ENCODE peak calls at places on chromosomes 4 and X, in four cellular contexts. F is ascending aorta, N is brain microvascular endothelial cell, Z is astrocyte of the spinal cord. M is an unnamed sample.
A peak's percentile ranks its signal among the peaks of the same experiment; 100 is the strongest.

GRCh38 chrX:74579597-74580209 is 34.7 kb downstream of the RLIM start:
- DNase-seq in F (no peak), N (no peak), Z (peak; percentile 49), M (peak; percentile 52)

GRCh38 chr4:185016101-185016940 is 2.0 kb upstream of the HELT start:
- DNase-seq in F (no peak), N (no peak), Z (no peak), M (no peak)

GRCh38 chrX:123203772-123204171 is 19.7 kb downstream of the GRIA3 start:
- DNase-seq in F (no peak), N (no peak), Z (no peak), M (no peak)

GRCh38 chr4:26191353-26191752 is 129.5 kb upstream of the RBPJ start:
- DNase-seq in F (no peak), N (no peak), Z (peak; percentile 45), M (no peak)

GRCh38 chr4:168621806-168622589 is 125.1 kb downstream of the PALLD start:
- DNase-seq in F (no peak), N (peak; percentile 81), Z (peak; percentile 94), M (peak; percentile 63)

GRCh38 chr4:167475951-167476350 is 241.7 kb upstream of the SPOCK3 start:
- DNase-seq in F (no peak), N (no peak), Z (no peak), M (no peak)

GRCh38 chrX:9135901-9136510 is 102.1 kb upstream of the FAM9B start:
- DNase-seq in F (no peak), N (no peak), Z (peak; percentile 18), M (peak; percentile 64)

GRCh38 chrX:40552768-40553167 is 28.0 kb upstream of the ATP6AP2 start:
- DNase-seq in F (no peak), N (no peak), Z (peak; percentile 27), M (no peak)

GRCh38 chr4:53755656-53756055 is 164.4 kb upstream of the LNX1 start:
- DNase-seq in F (no peak), N (no peak), Z (no peak), M (no peak)

GRCh38 chrX:39676434-39676833 is 421.3 kb downstream of the BCOR start:
- DNase-seq in F (no peak), N (no peak), Z (no peak), M (no peak)

GRCh38 chr4:83603130-83603529 is 67.2 kb downstream of the GPAT3 start:
- DNase-seq in F (no peak), N (no peak), Z (peak; percentile 9), M (no peak)

GRCh38 chr4:142812091-142812490 is 34.0 kb downstream of the INPP4B start:
- DNase-seq in F (no peak), N (no peak), Z (no peak), M (no peak)

GRCh38 chr4:44448548-44449443 is at the start of gene KCTD8:
- DNase-seq in F (peak; percentile 59), N (peak; percentile 46), Z (peak; percentile 89), M (peak; percentile 59)

GRCh38 chr4:15198070-15198727 is 195.9 kb downstream of the CPEB2 start:
- DNase-seq in F (no peak), N (peak; percentile 55), Z (peak; percentile 83), M (no peak)

GRCh38 chr4:67568820-67569219 is 10.3 kb downstream of the STAP1 start:
- DNase-seq in F (no peak), N (no peak), Z (no peak), M (peak; percentile 3)

GRCh38 chrX:132612990-132613564 is 124.2 kb upstream of the MBNL3 start:
- DNase-seq in F (no peak), N (peak; percentile 27), Z (peak; percentile 13), M (peak; percentile 66)

GRCh38 chr4:85228264-85228663 is 246.7 kb upstream of the ARHGAP24 start:
- DNase-seq in F (no peak), N (no peak), Z (no peak), M (peak; percentile 10)

GRCh38 chrX:119895843-119896326 is at the start of gene AKAP14:
- DNase-seq in F (no peak), N (no peak), Z (no peak), M (no peak)

GRCh38 chr4:43932448-43932847 is 516.2 kb downstream of the KCTD8 start:
- DNase-seq in F (no peak), N (no peak), Z (no peak), M (peak; percentile 0)

GRCh38 chr4:88737304-88738015 is 39.8 kb upstream of the NAP1L5 start:
- DNase-seq in F (no peak), N (no peak), Z (peak; percentile 57), M (no peak)

GRCh38 chr4:129240816-129241215 is 144.9 kb downstream of the C4orf33 start:
- DNase-seq in F (no peak), N (peak; percentile 35), Z (peak; percentile 36), M (no peak)

GRCh38 chr4:114378306-114378903 is 220.2 kb upstream of the UGT8 start:
- DNase-seq in F (no peak), N (peak; percentile 24), Z (peak; percentile 58), M (peak; percentile 39)

GRCh38 chr4:40731792-40732245 is 17.9 kb upstream of the NSUN7 start:
- DNase-seq in F (no peak), N (no peak), Z (no peak), M (no peak)

GRCh38 chr4:119647558-119647957 is 19.0 kb upstream of the PDE5A start:
- DNase-seq in F (no peak), N (peak; percentile 38), Z (peak; percentile 62), M (peak; percentile 73)

GRCh38 chr4:145487626-145488025 is 6.0 kb downstream of the SMAD1 start:
- DNase-seq in F (no peak), N (no peak), Z (no peak), M (no peak)

GRCh38 chrX:151393514-151393913 is 3.5 kb upstream of the VMA21 start:
- DNase-seq in F (no peak), N (no peak), Z (no peak), M (no peak)

GRCh38 chr4:113031212-113031611 is 18.2 kb upstream of the ANK2 start:
- DNase-seq in F (no peak), N (no peak), Z (no peak), M (no peak)

GRCh38 chrX:118272237-118272636 is 73.7 kb upstream of the WDR44 start:
- DNase-seq in F (no peak), N (no peak), Z (peak; percentile 26), M (peak; percentile 41)

GRCh38 chr4:126238010-126238409 is 923.3 kb downstream of the FAT4 start:
- DNase-seq in F (no peak), N (no peak), Z (no peak), M (peak; percentile 9)

GRCh38 chrX:52425710-52426245 is 57.0 kb downstream of the XAGE2 start:
- DNase-seq in F (no peak), N (peak; percentile 10), Z (peak; percentile 0), M (peak; percentile 19)

GRCh38 chrX:125202486-125203378 is 116.9 kb upstream of the TEX13C start:
- DNase-seq in F (no peak), N (no peak), Z (no peak), M (no peak)

GRCh38 chr4:101191302-101192098 is 155.8 kb downstream of the PPP3CA start:
- DNase-seq in F (peak; percentile 15), N (peak; percentile 77), Z (peak; percentile 91), M (peak; percentile 70)

GRCh38 chrX:102067966-102068723 is 57.3 kb upstream of the TCEAL2 start:
- DNase-seq in F (no peak), N (peak; percentile 24), Z (peak; percentile 10), M (no peak)

GRCh38 chrX:10022580-10023245 is 55.6 kb downstream of the CLDN34 start:
- DNase-seq in F (no peak), N (peak; percentile 88), Z (peak; percentile 68), M (no peak)

GRCh38 chrX:96182366-96182765 is 502.3 kb upstream of the DIAPH2 start:
- DNase-seq in F (no peak), N (peak; percentile 27), Z (peak; percentile 22), M (no peak)

DNA sequence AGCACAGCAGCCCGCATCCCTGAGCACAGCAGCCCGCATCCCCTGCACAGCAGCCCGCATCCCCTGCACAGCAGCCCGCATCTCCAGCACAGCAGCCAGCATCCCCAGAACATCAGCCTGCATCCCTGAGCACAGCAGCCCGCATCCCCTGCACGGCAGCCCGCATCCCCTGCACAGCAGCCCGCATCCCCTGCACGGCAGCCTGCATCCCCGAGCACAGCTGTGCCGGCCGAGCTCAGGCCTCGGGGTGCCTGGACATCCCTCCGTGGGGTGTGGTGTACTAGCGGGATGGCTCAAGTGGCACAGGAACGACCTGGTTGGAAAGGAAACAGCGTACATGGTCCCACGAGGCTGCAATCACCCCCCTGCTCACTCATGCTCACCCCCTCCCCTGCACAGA is 26.8 kb downstream of the ABLIM2 start:
- DNase-seq in F (no peak), N (no peak), Z (no peak), M (no peak)
- H3K4me3 ChIP-seq in F (no peak overlapping the region), N (no peak overlapping the region), Z (no peak overlapping the region), M (no peak overlapping the region)

GRCh38 chr4:156575430-156576073 is 396.0 kb downstream of the PDGFC start:
- DNase-seq in F (no peak), N (no peak), Z (peak; percentile 72), M (no peak)
- TF ChIP-seq CTCF in F (no peak), N (peak; percentile 30), Z (peak; percentile 5), M (no peak)

DNA sequence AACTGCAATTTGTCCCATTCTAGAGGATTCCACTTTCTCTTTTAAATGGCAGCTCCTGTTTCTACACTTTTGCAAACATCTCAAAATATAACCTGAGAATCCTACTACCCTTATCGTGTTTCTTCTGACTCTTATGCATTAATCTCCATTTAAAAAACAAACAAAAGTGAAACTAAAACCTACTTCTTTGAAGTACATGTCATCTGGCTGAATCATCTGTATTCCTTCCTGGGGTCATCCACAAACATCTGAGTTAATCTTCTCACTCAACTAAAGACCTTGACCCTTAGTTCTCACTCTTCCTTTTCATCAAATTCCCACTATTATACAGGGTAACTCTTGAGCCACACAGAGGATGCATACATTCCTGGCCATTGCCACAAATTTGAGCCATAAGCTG is 584.8 kb downstream of the PPARGC1A start:
- DNase-seq in F (no peak), N (no peak), Z (peak; percentile 29), M (peak; percentile 9)
- H3K4me3 ChIP-seq in F (no peak overlapping the region), N (no peak overlapping the region), Z (no peak overlapping the region), M (no peak overlapping the region)

GRCh38 chr4:24840826-24841587 is 45.6 kb downstream of the SOD3 start:
- DNase-seq in F (no peak), N (no peak), Z (no peak), M (no peak)
- TF ChIP-seq CTCF in F (no peak), N (no peak), Z (no peak), M (no peak)